ENCODE peak calls at places on chromosomes 3 and 15, in ten cellular contexts. One of them, this sample, is unnamed.

GRCh38 chr3:123668906-123669305 is 84.1 kb upstream of the HACD2 start:
- DNase-seq in cardiac muscle cell: no peak
- DNase-seq in endothelial cell: no peak
- DNase-seq in H54: no peak
- DNase-seq in testis: no peak
- DNase-seq in hippocampal formation: no peak
- DNase-seq in HTR-8/SVneo: no peak
- DNase-seq in NCI-H1092 treated with DMSO at 0.1 percent for 48 hours: no peak
- DNase-seq in left ventricle myocardium superior: no peak
- DNase-seq in stimulated activated CD8-positive, alpha-beta memory T cell treated with anti-CD3 and anti-CD28 coated beads, Interleukin-15, amount 100 ng/mL, for 1 hour: no peak
- DNase-seq in this sample: no peak

GRCh38 chr3:169660709-169661566 is 2.6 kb downstream of the MECOM start:
- DNase-seq in left ventricle myocardium superior: peak; percentile 37
- DNase-seq in cardiac muscle cell: peak; percentile 20
- DNase-seq in testis: no peak
- DNase-seq in endothelial cell: peak; percentile 5
- DNase-seq in NCI-H1092 treated with DMSO at 0.1 percent for 48 hours: no peak
- DNase-seq in H54: no peak
- DNase-seq in HTR-8/SVneo: no peak
- DNase-seq in hippocampal formation: no peak
- DNase-seq in stimulated activated CD8-positive, alpha-beta memory T cell treated with anti-CD3 and anti-CD28 coated beads, Interleukin-15, amount 100 ng/mL, for 1 hour: no peak
- DNase-seq in this sample: peak; percentile 38

GRCh38 chr15:81146006-81146405 is 11.9 kb downstream of the CFAP161 start:
- DNase-seq in testis: no peak
- DNase-seq in HTR-8/SVneo: no peak
- DNase-seq in NCI-H1092 treated with DMSO at 0.1 percent for 48 hours: no peak
- DNase-seq in cardiac muscle cell: no peak
- DNase-seq in stimulated activated CD8-positive, alpha-beta memory T cell treated with anti-CD3 and anti-CD28 coated beads, Interleukin-15, amount 100 ng/mL, for 1 hour: no peak
- DNase-seq in endothelial cell: no peak
- DNase-seq in H54: no peak
- DNase-seq in hippocampal formation: no peak
- DNase-seq in left ventricle myocardium superior: no peak
- DNase-seq in this sample: no peak

GRCh38 chr3:4983739-4984510 is 4.7 kb downstream of the BHLHE40 start:
- DNase-seq in left ventricle myocardium superior: peak; percentile 41
- DNase-seq in testis: no peak
- DNase-seq in endothelial cell: no peak
- DNase-seq in NCI-H1092 treated with DMSO at 0.1 percent for 48 hours: no peak
- DNase-seq in H54: no peak
- DNase-seq in stimulated activated CD8-positive, alpha-beta memory T cell treated with anti-CD3 and anti-CD28 coated beads, Interleukin-15, amount 100 ng/mL, for 1 hour: peak; percentile 57
- DNase-seq in cardiac muscle cell: no peak
- DNase-seq in HTR-8/SVneo: no peak
- DNase-seq in hippocampal formation: no peak
- DNase-seq in this sample: peak; percentile 87

GRCh38 chr3:83435173-83435572 is 1523.6 kb upstream of the CADM2 start:
- DNase-seq in H54: no peak
- DNase-seq in stimulated activated CD8-positive, alpha-beta memory T cell treated with anti-CD3 and anti-CD28 coated beads, Interleukin-15, amount 100 ng/mL, for 1 hour: no peak
- DNase-seq in HTR-8/SVneo: peak; percentile 6
- DNase-seq in NCI-H1092 treated with DMSO at 0.1 percent for 48 hours: no peak
- DNase-seq in left ventricle myocardium superior: no peak
- DNase-seq in cardiac muscle cell: peak; percentile 71
- DNase-seq in hippocampal formation: no peak
- DNase-seq in testis: no peak
- DNase-seq in endothelial cell: peak; percentile 17
- DNase-seq in this sample: no peak

GRCh38 chr3:16236030-16236639 is 28.6 kb downstream of the DPH3 start:
- DNase-seq in stimulated activated CD8-positive, alpha-beta memory T cell treated with anti-CD3 and anti-CD28 coated beads, Interleukin-15, amount 100 ng/mL, for 1 hour: no peak
- DNase-seq in testis: no peak
- DNase-seq in H54: no peak
- DNase-seq in endothelial cell: no peak
- DNase-seq in hippocampal formation: no peak
- DNase-seq in cardiac muscle cell: no peak
- DNase-seq in NCI-H1092 treated with DMSO at 0.1 percent for 48 hours: no peak
- DNase-seq in HTR-8/SVneo: no peak
- DNase-seq in left ventricle myocardium superior: no peak
- DNase-seq in this sample: no peak

GRCh38 chr3:134651347-134652041 is 672 bp upstream of the KY start:
- DNase-seq in left ventricle myocardium superior: peak; percentile 76
- DNase-seq in NCI-H1092 treated with DMSO at 0.1 percent for 48 hours: peak; percentile 3
- DNase-seq in testis: no peak
- DNase-seq in stimulated activated CD8-positive, alpha-beta memory T cell treated with anti-CD3 and anti-CD28 coated beads, Interleukin-15, amount 100 ng/mL, for 1 hour: no peak
- DNase-seq in HTR-8/SVneo: no peak
- DNase-seq in cardiac muscle cell: peak; percentile 84
- DNase-seq in hippocampal formation: peak; percentile 33
- DNase-seq in H54: no peak
- DNase-seq in endothelial cell: no peak
- DNase-seq in this sample: no peak

GRCh38 chr3:139123377-139124095 is 78.8 kb upstream of the PRR23C start:
- DNase-seq in hippocampal formation: no peak
- DNase-seq in H54: no peak
- DNase-seq in cardiac muscle cell: no peak
- DNase-seq in testis: no peak
- DNase-seq in left ventricle myocardium superior: no peak
- DNase-seq in endothelial cell: no peak
- DNase-seq in stimulated activated CD8-positive, alpha-beta memory T cell treated with anti-CD3 and anti-CD28 coated beads, Interleukin-15, amount 100 ng/mL, for 1 hour: no peak
- DNase-seq in NCI-H1092 treated with DMSO at 0.1 percent for 48 hours: no peak
- DNase-seq in HTR-8/SVneo: no peak
- DNase-seq in this sample: peak; percentile 29

GRCh38 chr15:84741151-84741550 is 7.2 kb upstream of the ZNF592 start:
- DNase-seq in stimulated activated CD8-positive, alpha-beta memory T cell treated with anti-CD3 and anti-CD28 coated beads, Interleukin-15, amount 100 ng/mL, for 1 hour: no peak
- DNase-seq in endothelial cell: no peak
- DNase-seq in NCI-H1092 treated with DMSO at 0.1 percent for 48 hours: no peak
- DNase-seq in H54: no peak
- DNase-seq in hippocampal formation: no peak
- DNase-seq in cardiac muscle cell: no peak
- DNase-seq in testis: no peak
- DNase-seq in left ventricle myocardium superior: no peak
- DNase-seq in HTR-8/SVneo: no peak
- DNase-seq in this sample: no peak

GRCh38 chr15:100095896-100096600 is 245.7 kb downstream of the ADAMTS17 start:
- DNase-seq in HTR-8/SVneo: no peak
- DNase-seq in hippocampal formation: no peak
- DNase-seq in stimulated activated CD8-positive, alpha-beta memory T cell treated with anti-CD3 and anti-CD28 coated beads, Interleukin-15, amount 100 ng/mL, for 1 hour: no peak
- DNase-seq in endothelial cell: no peak
- DNase-seq in testis: no peak
- DNase-seq in left ventricle myocardium superior: no peak
- DNase-seq in NCI-H1092 treated with DMSO at 0.1 percent for 48 hours: no peak
- DNase-seq in cardiac muscle cell: no peak
- DNase-seq in H54: no peak
- DNase-seq in this sample: no peak

GRCh38 chr3:13462125-13462629 is 17.9 kb upstream of the HDAC11 start:
- DNase-seq in testis: no peak
- DNase-seq in H54: no peak
- DNase-seq in cardiac muscle cell: no peak
- DNase-seq in HTR-8/SVneo: no peak
- DNase-seq in left ventricle myocardium superior: no peak
- DNase-seq in hippocampal formation: no peak
- DNase-seq in NCI-H1092 treated with DMSO at 0.1 percent for 48 hours: no peak
- DNase-seq in stimulated activated CD8-positive, alpha-beta memory T cell treated with anti-CD3 and anti-CD28 coated beads, Interleukin-15, amount 100 ng/mL, for 1 hour: no peak
- DNase-seq in endothelial cell: no peak
- DNase-seq in this sample: peak; percentile 12

GRCh38 chr15:85955501-85956391 is 123.9 kb upstream of the AGBL1 start:
- DNase-seq in cardiac muscle cell: no peak
- DNase-seq in HTR-8/SVneo: no peak
- DNase-seq in left ventricle myocardium superior: no peak
- DNase-seq in H54: no peak
- DNase-seq in stimulated activated CD8-positive, alpha-beta memory T cell treated with anti-CD3 and anti-CD28 coated beads, Interleukin-15, amount 100 ng/mL, for 1 hour: no peak
- DNase-seq in endothelial cell: no peak
- DNase-seq in NCI-H1092 treated with DMSO at 0.1 percent for 48 hours: no peak
- DNase-seq in hippocampal formation: no peak
- DNase-seq in testis: no peak
- DNase-seq in this sample: no peak

GRCh38 chr3:186255703-186256331 is 106.2 kb downstream of the DGKG start:
- DNase-seq in hippocampal formation: no peak
- DNase-seq in stimulated activated CD8-positive, alpha-beta memory T cell treated with anti-CD3 and anti-CD28 coated beads, Interleukin-15, amount 100 ng/mL, for 1 hour: no peak
- DNase-seq in H54: no peak
- DNase-seq in left ventricle myocardium superior: no peak
- DNase-seq in cardiac muscle cell: peak; percentile 21
- DNase-seq in testis: peak; percentile 51
- DNase-seq in NCI-H1092 treated with DMSO at 0.1 percent for 48 hours: no peak
- DNase-seq in endothelial cell: peak; percentile 39
- DNase-seq in HTR-8/SVneo: no peak
- DNase-seq in this sample: no peak

GRCh38 chr3:71051893-71052687 is 531.4 kb downstream of the FOXP1 start:
- DNase-seq in NCI-H1092 treated with DMSO at 0.1 percent for 48 hours: no peak
- DNase-seq in cardiac muscle cell: no peak
- DNase-seq in left ventricle myocardium superior: no peak
- DNase-seq in stimulated activated CD8-positive, alpha-beta memory T cell treated with anti-CD3 and anti-CD28 coated beads, Interleukin-15, amount 100 ng/mL, for 1 hour: no peak
- DNase-seq in endothelial cell: no peak
- DNase-seq in hippocampal formation: no peak
- DNase-seq in H54: no peak
- DNase-seq in testis: no peak
- DNase-seq in HTR-8/SVneo: peak; percentile 56
- DNase-seq in this sample: peak; percentile 66

GRCh38 chr15:32641517-32642059 is at the start of gene SCG5:
- DNase-seq in hippocampal formation: peak; percentile 55
- DNase-seq in stimulated activated CD8-positive, alpha-beta memory T cell treated with anti-CD3 and anti-CD28 coated beads, Interleukin-15, amount 100 ng/mL, for 1 hour: no peak
- DNase-seq in H54: peak; percentile 48
- DNase-seq in cardiac muscle cell: peak; percentile 61
- DNase-seq in left ventricle myocardium superior: no peak
- DNase-seq in testis: no peak
- DNase-seq in NCI-H1092 treated with DMSO at 0.1 percent for 48 hours: peak; percentile 93
- DNase-seq in HTR-8/SVneo: no peak
- DNase-seq in endothelial cell: peak; percentile 60
- DNase-seq in this sample: peak; percentile 73

GRCh38 chr3:43257850-43258249 is 28.5 kb upstream of the SNRK start:
- DNase-seq in H54: no peak
- DNase-seq in endothelial cell: no peak
- DNase-seq in left ventricle myocardium superior: no peak
- DNase-seq in stimulated activated CD8-positive, alpha-beta memory T cell treated with anti-CD3 and anti-CD28 coated beads, Interleukin-15, amount 100 ng/mL, for 1 hour: no peak
- DNase-seq in cardiac muscle cell: no peak
- DNase-seq in HTR-8/SVneo: no peak
- DNase-seq in testis: no peak
- DNase-seq in hippocampal formation: no peak
- DNase-seq in NCI-H1092 treated with DMSO at 0.1 percent for 48 hours: no peak
- DNase-seq in this sample: no peak

GRCh38 chr15:56325186-56325585 is 40.0 kb upstream of the TEX9 start:
- DNase-seq in left ventricle myocardium superior: no peak
- DNase-seq in NCI-H1092 treated with DMSO at 0.1 percent for 48 hours: no peak
- DNase-seq in stimulated activated CD8-positive, alpha-beta memory T cell treated with anti-CD3 and anti-CD28 coated beads, Interleukin-15, amount 100 ng/mL, for 1 hour: no peak
- DNase-seq in endothelial cell: no peak
- DNase-seq in HTR-8/SVneo: no peak
- DNase-seq in cardiac muscle cell: no peak
- DNase-seq in hippocampal formation: no peak
- DNase-seq in H54: no peak
- DNase-seq in testis: no peak
- DNase-seq in this sample: peak; percentile 40

GRCh38 chr3:123422457-123422856 is 26.4 kb downstream of the ADCY5 start:
- DNase-seq in NCI-H1092 treated with DMSO at 0.1 percent for 48 hours: no peak
- DNase-seq in H54: no peak
- DNase-seq in stimulated activated CD8-positive, alpha-beta memory T cell treated with anti-CD3 and anti-CD28 coated beads, Interleukin-15, amount 100 ng/mL, for 1 hour: no peak
- DNase-seq in HTR-8/SVneo: no peak
- DNase-seq in testis: no peak
- DNase-seq in hippocampal formation: no peak
- DNase-seq in left ventricle myocardium superior: no peak
- DNase-seq in endothelial cell: no peak
- DNase-seq in cardiac muscle cell: no peak
- DNase-seq in this sample: no peak

GRCh38 chr3:71796268-71796667 is 11.3 kb upstream of the PROK2 start:
- DNase-seq in hippocampal formation: no peak
- DNase-seq in testis: no peak
- DNase-seq in stimulated activated CD8-positive, alpha-beta memory T cell treated with anti-CD3 and anti-CD28 coated beads, Interleukin-15, amount 100 ng/mL, for 1 hour: no peak
- DNase-seq in HTR-8/SVneo: no peak
- DNase-seq in left ventricle myocardium superior: no peak
- DNase-seq in cardiac muscle cell: no peak
- DNase-seq in H54: no peak
- DNase-seq in endothelial cell: no peak
- DNase-seq in NCI-H1092 treated with DMSO at 0.1 percent for 48 hours: no peak
- DNase-seq in this sample: no peak

GRCh38 chr3:184145120-184145524 is 10.0 kb downstream of the EIF2B5 start:
- DNase-seq in testis: peak; percentile 71
- DNase-seq in endothelial cell: peak; percentile 28
- DNase-seq in cardiac muscle cell: peak; percentile 52
- DNase-seq in NCI-H1092 treated with DMSO at 0.1 percent for 48 hours: peak; percentile 15
- DNase-seq in left ventricle myocardium superior: peak; percentile 61
- DNase-seq in hippocampal formation: peak; percentile 13
- DNase-seq in H54: peak; percentile 74
- DNase-seq in stimulated activated CD8-positive, alpha-beta memory T cell treated with anti-CD3 and anti-CD28 coated beads, Interleukin-15, amount 100 ng/mL, for 1 hour: no peak
- DNase-seq in HTR-8/SVneo: no peak
- DNase-seq in this sample: peak; percentile 60

GRCh38 chr3:95595416-95596075 is 1218.8 kb upstream of the EPHA6 start:
- DNase-seq in NCI-H1092 treated with DMSO at 0.1 percent for 48 hours: no peak
- DNase-seq in endothelial cell: no peak
- DNase-seq in hippocampal formation: no peak
- DNase-seq in left ventricle myocardium superior: no peak
- DNase-seq in H54: no peak
- DNase-seq in HTR-8/SVneo: no peak
- DNase-seq in cardiac muscle cell: no peak
- DNase-seq in testis: no peak
- DNase-seq in stimulated activated CD8-positive, alpha-beta memory T cell treated with anti-CD3 and anti-CD28 coated beads, Interleukin-15, amount 100 ng/mL, for 1 hour: no peak
- DNase-seq in this sample: no peak

GRCh38 chr3:66823010-66823399 is 175.1 kb upstream of the KBTBD8 start:
- DNase-seq in cardiac muscle cell: no peak
- DNase-seq in H54: no peak
- DNase-seq in hippocampal formation: no peak
- DNase-seq in stimulated activated CD8-positive, alpha-beta memory T cell treated with anti-CD3 and anti-CD28 coated beads, Interleukin-15, amount 100 ng/mL, for 1 hour: no peak
- DNase-seq in testis: no peak
- DNase-seq in NCI-H1092 treated with DMSO at 0.1 percent for 48 hours: no peak
- DNase-seq in left ventricle myocardium superior: no peak
- DNase-seq in endothelial cell: no peak
- DNase-seq in HTR-8/SVneo: no peak
- DNase-seq in this sample: peak; percentile 15

GRCh38 chr3:168273917-168274316 is 178.2 kb upstream of the GOLIM4 start:
- DNase-seq in NCI-H1092 treated with DMSO at 0.1 percent for 48 hours: no peak
- DNase-seq in left ventricle myocardium superior: no peak
- DNase-seq in hippocampal formation: no peak
- DNase-seq in H54: no peak
- DNase-seq in testis: no peak
- DNase-seq in stimulated activated CD8-positive, alpha-beta memory T cell treated with anti-CD3 and anti-CD28 coated beads, Interleukin-15, amount 100 ng/mL, for 1 hour: no peak
- DNase-seq in cardiac muscle cell: no peak
- DNase-seq in endothelial cell: no peak
- DNase-seq in HTR-8/SVneo: no peak
- DNase-seq in this sample: no peak

GRCh38 chr15:37076543-37076942 is 23.8 kb downstream of the MEIS2 start:
- DNase-seq in H54: no peak
- DNase-seq in cardiac muscle cell: no peak
- DNase-seq in endothelial cell: no peak
- DNase-seq in stimulated activated CD8-positive, alpha-beta memory T cell treated with anti-CD3 and anti-CD28 coated beads, Interleukin-15, amount 100 ng/mL, for 1 hour: no peak
- DNase-seq in left ventricle myocardium superior: no peak
- DNase-seq in NCI-H1092 treated with DMSO at 0.1 percent for 48 hours: no peak
- DNase-seq in HTR-8/SVneo: no peak
- DNase-seq in testis: no peak
- DNase-seq in hippocampal formation: no peak
- DNase-seq in this sample: peak; percentile 65

GRCh38 chr3:69082805-69083204 is 1.9 kb upstream of the ARL6IP5 start:
- DNase-seq in cardiac muscle cell: peak; percentile 58
- DNase-seq in testis: peak; percentile 39
- DNase-seq in endothelial cell: no peak
- DNase-seq in H54: no peak
- DNase-seq in HTR-8/SVneo: peak; percentile 65
- DNase-seq in left ventricle myocardium superior: no peak
- DNase-seq in hippocampal formation: peak; percentile 27
- DNase-seq in NCI-H1092 treated with DMSO at 0.1 percent for 48 hours: no peak
- DNase-seq in stimulated activated CD8-positive, alpha-beta memory T cell treated with anti-CD3 and anti-CD28 coated beads, Interleukin-15, amount 100 ng/mL, for 1 hour: no peak
- DNase-seq in this sample: peak; percentile 95

GRCh38 chr3:114147281-114147680 is 31.6 kb downstream of the DRD3 start:
- DNase-seq in NCI-H1092 treated with DMSO at 0.1 percent for 48 hours: no peak
- DNase-seq in stimulated activated CD8-positive, alpha-beta memory T cell treated with anti-CD3 and anti-CD28 coated beads, Interleukin-15, amount 100 ng/mL, for 1 hour: no peak
- DNase-seq in left ventricle myocardium superior: no peak
- DNase-seq in hippocampal formation: no peak
- DNase-seq in testis: no peak
- DNase-seq in H54: no peak
- DNase-seq in endothelial cell: no peak
- DNase-seq in HTR-8/SVneo: no peak
- DNase-seq in cardiac muscle cell: no peak
- DNase-seq in this sample: no peak

GRCh38 chr15:78340243-78341056 is at the start of gene CRABP1:
- DNase-seq in stimulated activated CD8-positive, alpha-beta memory T cell treated with anti-CD3 and anti-CD28 coated beads, Interleukin-15, amount 100 ng/mL, for 1 hour: no peak
- DNase-seq in hippocampal formation: no peak
- DNase-seq in left ventricle myocardium superior: no peak
- DNase-seq in cardiac muscle cell: peak; percentile 59
- DNase-seq in endothelial cell: no peak
- DNase-seq in HTR-8/SVneo: no peak
- DNase-seq in testis: no peak
- DNase-seq in NCI-H1092 treated with DMSO at 0.1 percent for 48 hours: no peak
- DNase-seq in H54: no peak
- DNase-seq in this sample: no peak

This sample was measured in iris pigment epithelial cell.